ENCODE peak calls at places on chromosomes 6 and 20, in five cellular contexts. S, N, O, D and L are unnamed samples.
A peak's percentile ranks its signal among the peaks of the same experiment; 100 is the strongest.

GRCh38 chr20:13101276-13101675 is 92.5 kb downstream of the SPTLC3 start:
- DNase-seq in D (no peak), S (no peak), N (no peak), O (no peak), L (no peak)

GRCh38 chr6:35448191-35448590 is 3.9 kb upstream of the FANCE start:
- DNase-seq in D (no peak), S (no peak), O (no peak), N (no peak), L (no peak)

GRCh38 chr6:17466707-17467106 is 73.3 kb downstream of the CAP2 start:
- DNase-seq in O (no peak), S (no peak), D (no peak), N (peak; percentile 57), L (no peak)

GRCh38 chr6:12336121-12336971 is 46.2 kb downstream of the EDN1 start:
- DNase-seq in S (no peak), O (no peak), D (no peak), N (no peak), L (no peak)

GRCh38 chr6:63565727-63566625 is 6.3 kb upstream of the LOC128125822 start:
- DNase-seq in O (no peak), N (no peak), S (no peak), D (no peak), L (no peak)

GRCh38 chr6:124854338-124854922 is 107.8 kb upstream of the RNF217 start:
- DNase-seq in O (no peak), D (no peak), S (peak; percentile 22), N (peak; percentile 16), L (peak; percentile 5)

GRCh38 chr6:120584111-120584760 is 750.0 kb downstream of the TBC1D32 start:
- DNase-seq in N (no peak), O (no peak), D (no peak), S (no peak), L (no peak)

GRCh38 chr6:134674562-134674961 is 275.3 kb downstream of the ALDH8A1 start:
- DNase-seq in O (no peak), S (no peak), N (no peak), D (no peak), L (no peak)

GRCh38 chr6:132749111-132749510 is 8.6 kb downstream of the VNN2 start:
- DNase-seq in S (no peak), N (no peak), O (no peak), D (no peak), L (no peak)

GRCh38 chr6:44234101-44235090 is 11.0 kb downstream of the SLC29A1 start:
- DNase-seq in O (peak; percentile 84), D (no peak), S (no peak), N (peak; percentile 60), L (peak; percentile 62)

DNA sequence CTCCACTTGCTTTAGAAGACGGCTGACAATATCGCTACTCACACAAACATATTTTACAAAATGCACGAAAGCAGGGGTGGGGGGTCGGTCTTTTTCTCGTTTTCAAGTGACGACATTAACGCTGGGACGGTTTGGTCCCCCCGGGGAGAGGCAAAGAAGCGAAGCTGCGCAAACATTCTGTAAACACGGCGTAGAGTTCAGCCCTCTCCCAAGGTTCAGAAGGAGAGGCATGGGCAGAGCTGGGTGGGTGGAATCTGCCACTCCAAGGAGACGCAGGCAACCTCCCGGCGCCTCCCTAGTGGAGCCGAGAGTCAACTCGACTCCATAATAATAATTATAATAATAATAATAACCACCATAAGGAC is 2.4 kb downstream of the NKX2-2 start:
- DNase-seq in D (no peak), O (no peak), N (no peak), S (no peak), L (no peak)
- TF ChIP-seq EZH2phosphoT487 in D (no peak), O (no peak), N (no peak), S (no peak), L (no peak)

DNA sequence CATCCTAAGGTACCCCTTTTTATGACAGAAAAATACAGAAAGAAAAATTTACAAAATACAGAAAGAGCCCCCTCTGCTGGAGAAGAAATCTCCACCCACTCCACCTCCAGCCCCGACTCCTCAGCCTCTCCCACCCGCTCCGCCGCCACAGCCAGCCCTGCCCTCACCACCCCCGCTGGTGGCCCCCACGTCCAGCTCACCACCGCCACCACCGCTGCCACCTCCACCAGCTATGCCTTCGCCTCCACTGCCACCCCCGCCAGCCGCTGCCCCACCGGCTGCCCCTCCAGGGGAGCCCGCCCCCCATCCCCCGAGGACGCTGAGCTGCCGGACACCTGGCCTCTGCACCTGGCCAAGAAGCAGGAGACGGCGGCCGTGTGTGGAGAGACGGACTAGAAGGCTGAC is 17.7 kb downstream of the WFDC2 start:
- DNase-seq in O (no peak), S (no peak), D (no peak), N (no peak), L (peak; percentile 10)
- TF ChIP-seq CTCF in O (peak; percentile 39), S (peak; percentile 11), D (no peak), N (peak; percentile 38), L (peak; percentile 69)

DNA sequence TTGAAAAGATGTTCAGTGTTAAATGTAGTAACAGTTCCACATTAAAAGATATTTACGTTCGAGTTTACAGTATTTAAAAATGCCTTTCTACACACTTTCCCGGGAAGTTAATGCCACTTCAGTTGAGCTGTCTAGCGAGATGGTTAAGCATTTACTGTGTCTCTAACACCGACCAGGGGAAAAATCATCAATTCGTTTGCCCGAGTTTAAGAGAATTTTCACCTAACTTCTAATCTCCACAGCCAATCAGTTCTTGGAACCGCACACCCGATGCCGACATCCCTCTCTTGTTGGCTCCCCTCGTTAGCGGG is 58.2 kb downstream of the FAM217A start:
- DNase-seq in N (no peak), D (no peak), S (no peak), O (no peak), L (no peak)
- H3K4me1 ChIP-seq in N (peaks cover 48% of the 10 kb centered on the region), D (peaks cover 31% of the 10 kb centered on the region), S (peaks cover 15% of the 10 kb centered on the region), O (peaks cover 33% of the 10 kb centered on the region), L (peaks cover 51% of the 10 kb centered on the region)

GRCh38 chr20:33285861-33286495 is 3.0 kb downstream of the BPIFB1 start:
- DNase-seq in S (no peak), N (no peak), D (no peak), O (no peak), L (no peak)

GRCh38 chr20:33282196-33282934 is 649 bp upstream of the BPIFB1 start:
- DNase-seq in O (no peak), N (no peak), D (no peak), S (no peak), L (no peak)

GRCh38 chr20:33282991-33283555 is at the start of gene BPIFB1:
- DNase-seq in N (peak; percentile 49), S (no peak), D (no peak), O (no peak), L (no peak)

GRCh38 chr20:33287884-33288283 is 4.9 kb downstream of the BPIFB1 start:
- DNase-seq in S (no peak), N (no peak), O (no peak), D (no peak), L (no peak)

DNA sequence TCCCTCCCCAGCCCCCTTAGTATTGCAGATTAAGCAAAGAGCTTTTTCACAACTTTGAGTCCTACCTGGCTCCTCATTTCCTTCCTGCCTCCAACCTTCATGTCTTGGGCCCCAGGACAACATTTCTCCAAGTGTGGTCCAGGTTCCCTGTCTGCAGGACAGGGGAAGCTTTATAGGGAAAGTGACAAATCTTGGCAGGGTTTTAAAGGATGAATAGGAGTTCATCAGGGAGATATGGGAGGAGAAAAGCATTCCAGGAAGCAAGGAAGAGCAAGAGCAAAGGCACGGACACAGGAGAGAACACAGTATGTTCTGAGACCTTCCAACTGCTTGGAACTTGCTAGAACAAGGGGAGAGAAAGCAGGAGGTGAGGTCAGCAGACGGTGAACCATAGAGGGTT is 1.9 kb downstream of the BPIFB1 start:
- DNase-seq in N (no peak), S (no peak), D (no peak), O (no peak), L (no peak)
- TF ChIP-seq EZH2phosphoT487 in N (no peak), S (no peak), D (no peak), O (no peak), L (no peak)

GRCh38 chr6:9851006-9851405 is 563.9 kb downstream of the TFAP2A start:
- DNase-seq in S (no peak), O (no peak), N (no peak), D (no peak), L (no peak)

GRCh38 chr6:9848094-9848493 is 566.8 kb downstream of the TFAP2A start:
- DNase-seq in D (no peak), N (peak; percentile 85), O (no peak), S (no peak), L (no peak)

DNA sequence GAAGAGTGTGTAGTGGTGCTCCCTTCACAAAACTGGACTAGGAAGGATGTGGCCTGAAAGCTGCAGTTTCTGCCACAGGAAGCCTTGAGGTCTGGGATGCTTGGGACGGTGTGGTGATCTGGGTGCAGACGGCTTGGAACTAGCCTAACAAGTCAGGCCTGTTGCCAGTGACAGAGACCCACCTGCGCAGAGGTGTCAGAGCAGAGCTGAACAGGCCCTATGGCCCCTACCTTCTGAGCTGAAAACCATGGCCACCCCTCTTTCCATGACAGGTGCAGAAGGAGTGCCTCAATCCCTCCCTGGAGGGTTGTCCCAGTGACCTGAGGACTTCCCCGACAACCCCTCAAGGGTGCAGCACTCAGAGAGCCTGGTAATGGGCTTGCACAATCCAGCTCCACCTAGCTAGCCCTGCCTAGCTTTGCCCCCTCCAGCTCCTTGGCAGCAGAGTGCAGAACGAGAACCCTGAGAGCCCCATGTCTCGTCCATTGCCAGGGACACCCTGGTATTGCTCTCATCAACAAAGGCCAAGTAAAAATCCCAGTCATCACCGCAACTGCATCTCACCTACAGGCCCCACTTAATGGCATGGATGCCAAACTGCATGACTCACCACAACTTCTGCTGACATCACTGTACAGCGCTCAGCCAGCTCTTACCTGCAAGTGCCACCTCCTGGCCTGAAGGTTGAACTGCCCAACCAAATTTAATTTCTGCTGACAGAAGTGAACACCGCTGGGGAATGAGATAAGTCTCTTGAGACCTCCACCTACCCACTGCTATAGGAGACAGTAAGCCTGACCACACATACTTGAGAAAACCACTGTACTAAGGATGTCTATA is 563.1 kb downstream of the TFAP2A start:
- DNase-seq in D (peak; percentile 27), S (peak; percentile 71), N (peak; percentile 83), O (peak; percentile 14), L (no peak)
- TF ChIP-seq CTCF in D (no peak), S (peak; percentile 60), N (peak; percentile 65), O (no peak), L (no peak)